ENCODE peak calls at places on chromosomes 6 and 20, in four cellular contexts. H, X, L and F are unnamed samples. For H3K36me3, the result is how much of the 10 kb centered on the place peaks cover.

GRCh38 chr6:31567531-31568370 is 4.3 kb upstream of the LTA start:
- DNase-seq in L (no peak), H (no peak), X (no peak), F (no peak)

GRCh38 chr6:37102299-37103168 is 67.4 kb upstream of the PIM1 start:
- DNase-seq in H (peak), L (peak), X (peak), F (peak)

GRCh38 chr6:38638941-38639497 is 710 bp downstream of the BTBD9 start:
- DNase-seq in L (no peak), H (no peak), X (no peak), F (peak)

GRCh38 chr6:33620158-33620583 is 951 bp upstream of the ITPR3 start:
- DNase-seq in X (peak), L (peak), H (peak), F (peak)

GRCh38 chr6:25851961-25852360 is 20.1 kb upstream of the SLC17A1 start:
- DNase-seq in H (no peak), X (no peak), L (no peak), F (no peak)

GRCh38 chr6:101577091-101577490 is 183.6 kb downstream of the GRIK2 start:
- DNase-seq in H (no peak), X (no peak), L (no peak), F (no peak)

GRCh38 chr6:167533851-167534250 is 209.0 kb downstream of the TTLL2 start:
- DNase-seq in H (no peak), X (no peak), L (no peak), F (no peak)

GRCh38 chr6:27188885-27189418 is 58.5 kb upstream of the PRSS16 start:
- DNase-seq in X (peak), L (peak), H (no peak), F (peak)

GRCh38 chr20:57243480-57244220 is 22.8 kb downstream of the BMP7 start:
- DNase-seq in L (no peak), H (peak), X (no peak), F (no peak)

GRCh38 chr6:96907498-96907897 is 9.8 kb upstream of the NDUFAF4 start:
- DNase-seq in L (no peak), H (no peak), X (no peak), F (no peak)

GRCh38 chr6:37048851-37049734 is 43.6 kb downstream of the FGD2 start:
- DNase-seq in H (no peak), X (no peak), L (peak), F (peak)

GRCh38 chr20:10711903-10712373 is 38.1 kb upstream of the JAG1 start:
- DNase-seq in L (no peak), H (no peak), X (no peak), F (no peak)
- H3K27ac ChIP-seq in L (no peak), H (no peak), X (no peak), F (no peak)

GRCh38 chr6:53236241-53236640 is 87.6 kb upstream of the GCM1 start:
- DNase-seq in H (no peak), X (no peak), L (no peak), F (no peak)
- H3K4me3 ChIP-seq in H (no peak), X (no peak), L (no peak), F (no peak)

GRCh38 chr6:125926711-125927110 is 29.9 kb upstream of the HINT3 start:
- DNase-seq in L (no peak), X (no peak), H (no peak), F (no peak)

GRCh38 chr6:125922322-125922860 is 34.2 kb upstream of the HINT3 start:
- DNase-seq in H (no peak), L (no peak), X (no peak), F (no peak)

GRCh38 chr6:125924697-125925358 is 31.7 kb upstream of the HINT3 start:
- DNase-seq in X (no peak), L (no peak), H (no peak), F (no peak)

GRCh38 chr6:125923371-125923877 is 33.1 kb upstream of the HINT3 start:
- DNase-seq in H (no peak), L (no peak), X (no peak), F (no peak)

DNA sequence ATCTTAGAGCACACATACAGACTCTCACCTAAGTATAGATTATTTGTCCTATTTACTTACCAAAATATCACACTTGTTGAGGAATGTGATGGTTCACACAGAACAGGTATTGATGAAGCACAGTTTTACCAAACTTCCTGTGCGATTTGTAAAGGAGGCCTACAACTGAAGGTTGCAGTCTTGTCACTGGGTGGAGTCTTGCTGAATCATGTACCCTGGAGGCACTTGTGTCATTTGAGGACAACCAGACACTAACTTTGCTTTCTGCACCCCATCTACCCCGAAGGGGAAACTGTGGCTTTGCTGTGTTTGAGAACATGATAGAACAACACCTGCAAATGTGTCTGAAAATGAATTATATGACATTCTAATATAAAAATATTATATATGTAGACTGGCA is 32.4 kb upstream of the HINT3 start:
- DNase-seq in H (no peak), L (no peak), X (no peak), F (no peak)
- H3K36me3 ChIP-seq in H (under half), L (under half), X (half or more), F (under half)

GRCh38 chr6:122798099-122798641 is 9.1 kb downstream of the SMPDL3A start:
- DNase-seq in X (no peak), L (no peak), H (no peak), F (no peak)

GRCh38 chr6:122799140-122799539 is 10.1 kb downstream of the SMPDL3A start:
- DNase-seq in H (no peak), L (no peak), X (no peak), F (no peak)

GRCh38 chr6:122800906-122801305 is 11.8 kb downstream of the SMPDL3A start:
- DNase-seq in H (no peak), X (no peak), L (no peak), F (no peak)

GRCh38 chr6:122799916-122800701 is 11.1 kb downstream of the SMPDL3A start:
- DNase-seq in X (no peak), L (no peak), H (no peak), F (no peak)

DNA sequence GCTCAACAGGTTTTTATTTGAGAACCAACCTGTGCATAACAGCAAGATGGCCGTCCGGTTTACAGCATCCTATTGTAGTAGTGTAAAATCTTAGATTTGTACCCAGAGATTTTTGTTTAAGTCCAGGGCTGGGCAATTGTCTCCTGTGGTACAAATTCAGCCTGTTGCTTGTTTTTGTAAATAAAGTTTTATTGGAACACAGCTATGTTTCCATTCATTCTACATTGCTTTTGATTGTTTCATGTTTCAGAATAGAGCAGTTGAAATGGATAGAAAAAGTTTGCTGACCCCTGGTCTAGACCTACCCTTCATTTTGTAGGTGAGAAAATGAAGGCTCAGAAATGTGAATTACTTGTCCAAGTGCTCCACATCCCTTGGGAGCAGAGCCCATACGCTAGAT is 8.5 kb downstream of the SMPDL3A start:
- DNase-seq in H (no peak), X (no peak), L (no peak), F (no peak)
- H3K27ac ChIP-seq in H (peak), X (no peak), L (no peak), F (no peak)

DNA sequence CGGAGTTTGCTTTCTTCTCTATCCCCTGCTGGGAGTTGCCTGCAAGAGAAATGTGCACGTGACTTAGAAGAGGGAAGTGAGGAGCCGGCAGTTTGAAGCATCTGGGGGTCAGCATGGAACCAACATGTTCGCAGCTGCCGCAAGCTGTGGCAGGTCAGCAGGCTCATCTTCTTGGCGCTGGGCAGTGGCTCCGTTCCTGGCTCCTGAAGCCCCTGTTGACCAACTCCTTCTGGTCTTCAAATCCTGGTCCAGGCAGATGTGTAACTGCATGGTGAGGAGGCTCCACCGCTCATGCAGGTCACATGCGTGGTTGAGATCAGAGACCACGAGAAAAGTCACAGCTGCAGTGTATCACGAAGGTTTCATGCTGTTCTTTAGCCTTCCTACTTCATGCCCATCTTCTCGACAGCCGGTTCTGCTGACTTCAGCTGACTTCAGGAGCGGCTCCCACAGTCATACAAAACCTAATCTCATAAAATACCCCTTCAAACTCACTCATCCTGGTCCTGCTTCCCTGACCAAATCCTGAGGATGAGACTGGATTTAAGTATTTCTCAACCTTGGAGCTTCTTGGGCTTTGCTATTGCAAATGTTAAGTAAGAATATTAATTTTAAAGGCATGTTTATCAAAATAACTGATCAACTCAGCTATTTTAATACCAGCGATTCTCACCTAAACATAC is 44.9 kb upstream of the BCAS1 start:
- DNase-seq in X (peak), H (peak), L (peak), F (no peak)
- H3K4me3 ChIP-seq in X (no peak), H (no peak), L (no peak), F (no peak)

GRCh38 chr6:43150051-43150751 is 20.9 kb upstream of the SRF start:
- DNase-seq in L (no peak), X (no peak), H (no peak), F (no peak)
- H3K36me3 ChIP-seq in L (under half), X (under half), H (under half), F (under half)

GRCh38 chr20:59598625-59599310 is 5.6 kb upstream of the PHACTR3 start:
- DNase-seq in X (no peak), L (no peak), H (no peak), F (no peak)

GRCh38 chr20:59602546-59603080 is 1.7 kb upstream of the PHACTR3 start:
- DNase-seq in X (no peak), H (no peak), L (no peak), F (no peak)

GRCh38 chr20:59600472-59600871 is 3.9 kb upstream of the PHACTR3 start:
- DNase-seq in X (no peak), H (no peak), L (no peak), F (no peak)

GRCh38 chr20:59597240-59597639 is 7.1 kb upstream of the PHACTR3 start:
- DNase-seq in H (no peak), X (no peak), L (no peak), F (no peak)

DNA sequence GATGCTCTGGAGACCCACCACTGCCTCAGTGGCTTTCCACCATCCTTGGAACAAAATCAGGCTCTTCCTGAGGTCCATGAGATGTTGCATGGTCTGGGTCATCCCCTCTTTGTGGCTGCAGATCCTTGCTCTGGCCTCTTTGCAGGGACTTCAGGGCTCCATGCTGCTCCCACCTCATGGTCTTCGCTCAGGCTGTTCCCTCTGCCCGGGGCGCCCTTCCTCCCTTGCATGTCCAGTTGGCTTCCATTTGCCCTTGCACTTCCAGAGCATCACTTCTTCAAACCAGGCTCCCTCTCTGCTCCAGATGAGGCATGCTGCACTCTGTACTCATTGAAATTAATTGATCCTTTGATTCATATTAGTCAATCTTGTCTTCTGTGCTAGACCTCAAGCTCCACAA is 4.4 kb upstream of the PHACTR3 start:
- DNase-seq in L (peak), X (no peak), H (no peak), F (no peak)
- H3K27ac ChIP-seq in L (no peak), X (no peak), H (no peak), F (no peak)

DNA sequence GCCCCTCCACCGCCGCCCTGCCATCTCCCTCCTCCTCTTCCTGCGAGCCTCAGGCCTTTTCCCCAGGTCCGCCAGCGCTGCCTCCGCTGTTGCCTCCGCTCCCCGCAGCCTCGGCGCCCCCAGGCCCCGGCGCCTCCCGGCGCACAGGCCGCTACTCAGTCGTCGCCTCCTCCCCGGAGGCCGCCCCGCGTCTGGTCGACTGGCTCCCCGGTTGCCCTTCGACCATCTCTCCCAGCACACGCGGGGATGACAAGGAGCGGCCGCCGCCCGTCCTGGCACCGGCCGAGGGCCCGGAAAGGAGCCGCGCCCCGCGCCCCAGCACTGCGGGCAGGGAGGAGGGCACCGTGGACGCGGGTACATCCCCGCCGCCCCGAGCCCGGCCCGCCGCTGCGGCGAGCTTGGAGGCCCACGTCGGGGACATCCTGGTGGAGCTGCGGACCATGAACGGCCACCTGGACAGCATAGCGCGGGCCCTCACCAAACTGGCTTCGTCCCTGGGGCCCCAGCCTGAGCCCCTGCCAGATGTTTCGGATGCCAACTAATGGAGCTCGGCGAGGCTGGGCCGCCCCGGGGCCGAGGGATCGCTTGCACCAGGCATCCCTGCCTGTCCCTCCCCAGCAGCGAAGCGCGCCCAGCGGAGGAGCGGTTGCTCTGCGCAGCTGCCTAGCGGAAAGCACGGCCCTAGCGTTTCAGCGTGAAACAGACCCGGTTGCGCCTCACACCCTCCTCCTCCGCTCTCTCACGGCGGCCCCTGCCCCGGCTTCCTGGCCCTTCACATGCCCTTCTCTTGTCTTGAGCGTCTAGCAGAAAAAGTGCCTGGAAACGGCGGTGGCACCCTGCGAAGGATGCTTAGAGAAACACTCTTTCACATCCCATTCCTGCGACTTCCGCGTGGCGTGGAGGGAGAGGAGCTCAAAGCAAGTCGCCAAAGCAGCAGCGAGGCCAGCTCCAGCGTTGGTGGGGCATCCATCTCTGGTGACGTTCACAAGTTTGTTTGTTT is 285.7 kb upstream of the SUPT3H start:
- DNase-seq in L (peak), H (peak), X (peak), F (peak)
- H3K4me3 ChIP-seq in L (no peak), H (peak), X (peak), F (peak)